ENCODE peak calls at places on chromosome 17, in seven cellular contexts. H, I, L, N, D, G and F are unnamed samples. For H3K4me1, the result is how much of the 10 kb centered on the place peaks cover.

GRCh38 chr17:4808378-4808767 is 1.4 kb downstream of the PLD2 start:
- DNase-seq in H (peak), I (no peak), L (peak), N (peak), D (no peak), G (no peak), F (no peak)

GRCh38 chr17:60524463-60525346 is 1.3 kb downstream of the APPBP2 start:
- DNase-seq in H (peak), I (no peak), L (peak), N (no peak), D (no peak), G (no peak), F (no peak)

GRCh38 chr17:42178817-42179216 is 2.1 kb downstream of the KCNH4 start:
- DNase-seq in H (no peak), I (no peak), L (no peak), N (no peak), D (no peak), G (no peak), F (peak)

GRCh38 chr17:6599364-6599763 is 41.1 kb downstream of the KIAA0753 start:
- DNase-seq in H (no peak), I (no peak), L (no peak), N (no peak), D (no peak), G (no peak), F (no peak)

GRCh38 chr17:8469964-8470363 is 34.3 kb downstream of the NDEL1 start:
- DNase-seq in H (no peak), I (no peak), L (no peak), N (no peak), D (no peak), G (no peak), F (no peak)

GRCh38 chr17:39627717-39628516 is 1.2 kb downstream of the PPP1R1B start:
- DNase-seq in H (no peak), I (no peak), L (no peak), N (no peak), D (no peak), G (no peak), F (no peak)

GRCh38 chr17:82300707-82301270 is 16.6 kb downstream of the CD7 start:
- DNase-seq in H (peak), I (peak), L (peak), N (peak), D (peak), G (no peak), F (peak)

GRCh38 chr17:5097101-5097834 is 14.4 kb downstream of the ZNF232 start:
- DNase-seq in H (peak), I (peak), L (no peak), N (peak), D (peak), G (no peak), F (peak)

GRCh38 chr17:66667090-66667489 is 167.8 kb upstream of the CACNG5 start:
- DNase-seq in H (no peak), I (no peak), L (no peak), N (no peak), D (no peak), G (no peak), F (no peak)

GRCh38 chr17:64441772-64442549 is 7.0 kb upstream of the MILR1 start:
- DNase-seq in H (peak), I (no peak), L (peak), N (no peak), D (no peak), G (no peak), F (peak)

GRCh38 chr17:35046245-35046644 is 17.3 kb downstream of the RFFL start:
- DNase-seq in H (no peak), I (no peak), L (no peak), N (no peak), D (no peak), G (no peak), F (no peak)

GRCh38 chr17:57242148-57242547 is 14.2 kb upstream of the MSI2 start:
- DNase-seq in H (no peak), I (no peak), L (no peak), N (no peak), D (no peak), G (no peak), F (no peak)

GRCh38 chr17:51185763-51186332 is 19.6 kb downstream of the NME2 start:
- DNase-seq in H (no peak), I (no peak), L (no peak), N (no peak), D (no peak), G (no peak), F (no peak)

GRCh38 chr17:60141111-60142018 is 8.4 kb upstream of the CA4 start:
- DNase-seq in H (no peak), I (peak), L (peak), N (no peak), D (peak), G (no peak), F (no peak)

GRCh38 chr17:2682304-2682938 is 29.1 kb downstream of the CLUH start:
- DNase-seq in H (no peak), I (no peak), L (no peak), N (no peak), D (no peak), G (no peak), F (no peak)

GRCh38 chr17:55635253-55635766 is 87.4 kb downstream of the TMEM100 start:
- DNase-seq in H (no peak), I (no peak), L (peak), N (no peak), D (no peak), G (no peak), F (no peak)

GRCh38 chr17:38761612-38762011 is 9.1 kb downstream of the PSMB3 start:
- DNase-seq in H (no peak), I (no peak), L (peak), N (no peak), D (no peak), G (no peak), F (no peak)

GRCh38 chr17:9715503-9716016 is 70.2 kb downstream of the USP43 start:
- DNase-seq in H (no peak), I (no peak), L (no peak), N (no peak), D (no peak), G (no peak), F (no peak)

GRCh38 chr17:37714897-37715296 is 30.0 kb downstream of the HNF1B start:
- DNase-seq in H (no peak), I (no peak), L (peak), N (no peak), D (no peak), G (no peak), F (no peak)

GRCh38 chr17:36983618-36984017 is 34.9 kb downstream of the AATF start:
- DNase-seq in H (no peak), I (no peak), L (no peak), N (no peak), D (no peak), G (no peak), F (no peak)

GRCh38 chr17:4960279-4960922 is 7.2 kb downstream of the SPAG7 start:
- DNase-seq in H (no peak), I (no peak), L (no peak), N (no peak), D (no peak), G (no peak), F (no peak)

GRCh38 chr17:1398900-1399299 is 1.1 kb downstream of the YWHAE start:
- DNase-seq in H (peak), I (no peak), L (peak), N (peak), D (no peak), G (no peak), F (no peak)

DNA sequence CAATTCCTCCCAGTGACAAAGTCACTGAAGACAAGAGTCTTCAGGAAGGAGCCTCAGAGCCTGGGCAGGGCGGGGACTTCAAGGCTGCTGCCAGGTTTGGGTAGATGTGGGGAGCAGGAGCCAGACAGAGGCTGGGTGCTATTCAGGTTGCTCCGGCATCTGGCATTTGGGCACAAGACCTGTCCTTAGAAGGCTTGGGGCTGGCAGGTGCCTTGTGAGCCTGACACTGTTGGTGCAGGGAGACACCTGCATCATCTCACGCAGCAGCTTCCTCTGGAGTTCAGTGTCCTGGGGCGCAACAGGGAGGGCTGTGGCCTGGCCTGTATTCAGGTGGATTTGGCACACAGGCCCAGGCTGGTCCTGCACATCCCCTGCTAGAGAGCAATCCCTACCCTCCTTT is 65.0 kb downstream of the MPRIP start:
- DNase-seq in H (no peak), I (peak), L (no peak), N (no peak), D (no peak), G (no peak), F (no peak)
- H3K27ac ChIP-seq in H (peak), I (peak), L (peak), N (no peak), D (peak), G (peak), F (no peak)

GRCh38 chr17:49230636-49231562 is at the start of gene PHOSPHO1:
- DNase-seq in H (peak), I (peak), L (peak), N (peak), D (peak), G (no peak), F (peak)

GRCh38 chr17:49227436-49228261 is 2.9 kb downstream of the PHOSPHO1 start:
- DNase-seq in H (peak), I (no peak), L (peak), N (peak), D (no peak), G (no peak), F (peak)

GRCh38 chr17:49229805-49230600 is 584 bp downstream of the PHOSPHO1 start:
- DNase-seq in H (no peak), I (peak), L (no peak), N (peak), D (peak), G (no peak), F (no peak)

GRCh38 chr17:49231563-49231894 is 942 bp upstream of the PHOSPHO1 start:
- DNase-seq in H (no peak), I (no peak), L (no peak), N (no peak), D (no peak), G (no peak), F (no peak)

GRCh38 chr17:49229076-49229804 is 1.3 kb downstream of the PHOSPHO1 start:
- DNase-seq in H (no peak), I (no peak), L (no peak), N (no peak), D (no peak), G (no peak), F (no peak)
- H3K4me1 ChIP-seq in H (under half), I (under half), L (under half), N (under half), D (under half), G (under half), F (under half)

GRCh38 chr17:79778504-79779087 is 648 bp downstream of the CBX2 start:
- DNase-seq in H (no peak), I (peak), L (no peak), N (peak), D (peak), G (no peak), F (no peak)
- H3K27ac ChIP-seq in H (peak), I (no peak), L (no peak), N (no peak), D (no peak), G (no peak), F (no peak)

GRCh38 chr17:78126895-78127239 is 1.7 kb downstream of the TMC6 start:
- DNase-seq in H (no peak), I (no peak), L (no peak), N (no peak), D (no peak), G (no peak), F (peak)
- H3K4me1 ChIP-seq in H (half or more), I (under half), L (under half), N (under half), D (half or more), G (under half), F (half or more)

GRCh38 chr17:229945-230235 is 48.4 kb upstream of the DOC2B start:
- DNase-seq in H (no peak), I (peak), L (no peak), N (no peak), D (no peak), G (no peak), F (no peak)

GRCh38 chr17:231966-232807 is 50.7 kb upstream of the DOC2B start:
- DNase-seq in H (no peak), I (peak), L (no peak), N (peak), D (no peak), G (no peak), F (no peak)

GRCh38 chr17:229130-229944 is 47.9 kb upstream of the DOC2B start:
- DNase-seq in H (no peak), I (peak), L (no peak), N (peak), D (no peak), G (no peak), F (no peak)

GRCh38 chr17:230371-230770 is 48.9 kb upstream of the DOC2B start:
- DNase-seq in H (no peak), I (peak), L (no peak), N (peak), D (no peak), G (no peak), F (no peak)

DNA sequence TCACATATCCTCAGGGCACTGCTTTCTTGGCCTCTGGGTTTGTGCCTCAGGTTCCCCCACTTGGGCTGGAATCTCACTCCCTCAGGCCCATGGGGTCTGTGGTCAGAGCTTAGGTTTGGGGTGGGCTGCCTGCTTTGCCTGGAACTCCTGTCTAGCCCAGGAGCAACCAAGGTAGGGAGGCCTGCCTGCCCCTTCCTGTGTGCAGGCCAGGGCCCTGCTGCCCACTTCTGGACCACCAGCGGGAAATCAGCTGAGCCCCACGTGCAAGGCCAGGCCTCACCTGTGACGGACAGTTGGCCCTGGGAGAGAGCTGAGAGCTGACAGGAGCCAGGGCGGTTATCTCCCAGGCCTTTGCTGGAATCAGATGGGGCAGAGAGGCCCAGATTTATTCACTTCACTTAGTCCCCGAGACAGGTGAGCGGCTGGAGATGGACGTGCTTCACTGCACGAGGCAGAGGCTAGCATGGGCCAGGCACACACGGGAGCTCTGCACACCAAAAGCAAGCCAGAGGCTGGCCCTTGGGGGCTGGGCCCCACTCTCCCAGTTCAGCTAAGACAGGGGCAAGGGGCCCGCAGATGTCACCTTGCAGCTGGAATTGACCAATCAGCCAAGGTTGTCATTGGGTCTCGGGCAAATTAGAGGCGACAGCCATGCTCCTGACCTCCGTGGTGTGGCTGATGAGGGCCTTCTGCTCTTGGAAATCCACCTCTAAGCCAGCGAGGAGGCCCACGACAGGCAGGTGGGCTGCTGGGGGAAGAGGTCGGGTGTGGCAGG is 49.9 kb upstream of the DOC2B start:
- DNase-seq in H (no peak), I (peak), L (no peak), N (peak), D (no peak), G (no peak), F (no peak)
- H3K27ac ChIP-seq in H (no peak), I (no peak), L (no peak), N (no peak), D (peak), G (no peak), F (no peak)

DNA sequence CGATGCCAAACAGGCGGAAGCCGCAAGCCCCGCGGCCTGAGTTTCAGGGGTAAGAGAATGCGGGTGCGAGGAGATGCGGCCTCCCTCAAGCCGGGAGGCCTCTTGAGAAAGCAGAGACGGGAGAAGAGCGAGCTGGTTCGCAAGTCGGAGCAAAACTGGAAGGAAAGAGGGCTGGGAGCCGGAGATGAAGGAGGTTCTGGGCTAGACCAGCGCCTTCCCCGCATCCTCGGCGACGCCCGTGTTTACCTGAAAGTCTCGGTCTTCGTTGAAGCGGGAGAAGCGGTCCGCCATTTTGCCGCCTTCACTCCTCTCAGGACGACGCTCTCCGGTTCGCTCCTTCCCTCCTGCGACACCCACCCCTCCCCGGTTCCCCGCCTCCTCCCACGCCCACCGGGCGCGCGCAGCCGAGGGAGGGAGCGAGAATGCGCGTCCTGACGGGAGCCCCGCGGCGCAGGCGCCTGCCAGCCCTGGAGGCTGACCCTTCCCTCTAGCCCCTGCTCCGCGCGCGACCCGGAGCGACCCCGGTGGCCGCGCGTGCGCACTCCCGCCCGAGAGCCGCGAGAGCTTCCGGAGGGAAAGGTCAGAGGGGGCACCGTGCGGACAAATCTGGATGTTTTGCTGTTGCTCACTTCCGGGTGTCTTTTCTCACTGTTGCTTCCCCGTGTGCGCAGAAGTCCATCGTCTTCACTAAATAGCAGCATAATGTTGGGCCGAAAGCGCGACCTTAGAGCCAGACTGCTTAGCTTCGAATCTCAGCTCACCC is at the start of gene GPATCH8:
- DNase-seq in H (peak), I (peak), L (peak), N (peak), D (peak), G (peak), F (peak)
- H3K4me1 ChIP-seq in H (under half), I (under half), L (under half), N (under half), D (under half), G (under half), F (under half)

DNA sequence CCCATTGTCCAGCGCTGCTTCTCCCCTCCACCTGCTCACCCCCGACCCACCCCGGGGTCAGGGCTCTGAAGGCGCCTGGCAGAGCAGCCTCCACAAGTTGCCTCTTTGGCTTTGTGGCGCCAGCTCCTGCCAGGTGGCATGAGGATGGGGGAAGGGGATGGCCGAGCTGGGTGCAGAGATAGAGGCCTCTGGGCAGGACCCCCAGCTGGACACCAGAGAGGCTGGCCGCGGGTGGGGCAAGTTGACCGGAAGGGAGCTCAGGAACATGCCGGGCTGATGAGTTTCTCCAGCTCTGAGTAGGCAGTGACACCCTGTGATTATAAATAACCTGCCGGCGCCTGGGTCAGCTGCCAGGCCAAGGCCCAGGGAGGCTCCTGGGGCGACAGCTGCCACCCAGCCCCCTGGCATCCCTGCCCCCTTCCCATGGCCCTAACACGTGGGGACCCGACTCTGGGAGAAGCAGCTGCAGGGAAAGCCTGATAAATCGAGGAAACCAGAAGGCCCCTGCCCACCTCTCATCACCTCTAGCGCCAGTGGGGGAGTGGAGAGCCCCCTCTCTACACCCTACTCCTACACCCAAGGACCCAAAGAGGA is 729 bp downstream of the P2RX5 start:
- DNase-seq in H (no peak), I (no peak), L (peak), N (peak), D (peak), G (no peak), F (no peak)
- H3K27ac ChIP-seq in H (no peak), I (no peak), L (no peak), N (no peak), D (no peak), G (no peak), F (no peak)

GRCh38 chr17:17921192-17922082 is 50.8 kb downstream of the TOM1L2 start:
- DNase-seq in H (no peak), I (no peak), L (peak), N (no peak), D (no peak), G (no peak), F (no peak)

GRCh38 chr17:17915183-17915582 is 57.0 kb downstream of the TOM1L2 start:
- DNase-seq in H (no peak), I (no peak), L (no peak), N (no peak), D (no peak), G (no peak), F (no peak)

GRCh38 chr17:17917394-17917793 is 54.8 kb downstream of the TOM1L2 start:
- DNase-seq in H (no peak), I (peak), L (peak), N (no peak), D (no peak), G (no peak), F (no peak)

GRCh38 chr17:17922198-17922901 is 49.9 kb downstream of the TOM1L2 start:
- DNase-seq in H (no peak), I (no peak), L (no peak), N (no peak), D (no peak), G (no peak), F (no peak)

GRCh38 chr17:17919169-17920107 is 52.8 kb downstream of the TOM1L2 start:
- DNase-seq in H (peak), I (no peak), L (peak), N (peak), D (no peak), G (peak), F (peak)
- H3K4me1 ChIP-seq in H (half or more), I (under half), L (half or more), N (under half), D (under half), G (under half), F (under half)